ENCODE peak calls at places on chromosomes 11 and 22, in six cellular contexts. D is RWPE1; Z is stomach; V is CD4-positive, CD25-positive, alpha-beta regulatory T cell; R is keratinocyte; W is CD4-positive, alpha-beta T cell. H is an unnamed sample.

GRCh38 chr11:59756845-59757244 is 1.7 kb downstream of the STX3 start:
- DNase-seq in D (peak; percentile 69), Z (peak; percentile 60), V (no peak), R (no peak), W (no peak), H (no peak)

GRCh38 chr11:71342951-71343827 is 90.8 kb upstream of the SHANK2 start:
- DNase-seq in D (peak; percentile 63), Z (peak; percentile 58), V (no peak), R (no peak), W (no peak), H (peak; percentile 44)

GRCh38 chr22:23832226-23833016 is 6.4 kb downstream of the DERL3 start:
- DNase-seq in D (no peak), Z (no peak), V (no peak), R (no peak), W (peak; percentile 14), H (no peak)

GRCh38 chr22:28837640-28838039 is 37.3 kb upstream of the XBP1 start:
- DNase-seq in D (no peak), Z (no peak), V (no peak), R (no peak), W (no peak), H (no peak)

GRCh38 chr22:45335021-45335818 is 25.5 kb downstream of the FAM118A start:
- DNase-seq in D (no peak), Z (no peak), V (no peak), R (no peak), W (no peak), H (no peak)

GRCh38 chr11:6418199-6418957 is 516 bp downstream of the APBB1 start:
- DNase-seq in D (no peak), Z (no peak), V (no peak), R (no peak), W (no peak), H (peak; percentile 48)

GRCh38 chr11:34068098-34068497 is 16.6 kb downstream of the CAPRIN1 start:
- DNase-seq in D (no peak), Z (no peak), V (no peak), R (no peak), W (no peak), H (no peak)

GRCh38 chr11:110883266-110883665 is 171.0 kb upstream of the ARHGAP20 start:
- DNase-seq in D (no peak), Z (no peak), V (no peak), R (no peak), W (no peak), H (no peak)

GRCh38 chr11:117607449-117607848 is 189.6 kb downstream of the DSCAML1 start:
- DNase-seq in D (no peak), Z (no peak), V (no peak), R (no peak), W (no peak), H (no peak)

GRCh38 chr11:6022954-6023353 is 7.6 kb downstream of the OR56A1 start:
- DNase-seq in D (peak; percentile 25), Z (no peak), V (peak; percentile 29), R (no peak), W (no peak), H (peak; percentile 40)

GRCh38 chr11:12964650-12965049 is 44.5 kb upstream of the RASSF10 start:
- DNase-seq in D (no peak), Z (no peak), V (no peak), R (no peak), W (no peak), H (no peak)

GRCh38 chr22:41557401-41558240 is 3.2 kb upstream of the CSDC2 start:
- DNase-seq in D (no peak), Z (peak; percentile 78), V (no peak), R (no peak), W (no peak), H (no peak)

GRCh38 chr11:42768576-42768975 is 543.2 kb upstream of the API5 start:
- DNase-seq in D (no peak), Z (no peak), V (no peak), R (no peak), W (no peak), H (no peak)

GRCh38 chr11:65973439-65974110 is 12.0 kb downstream of the SART1 start:
- DNase-seq in D (peak; percentile 68), Z (no peak), V (no peak), R (peak; percentile 89), W (no peak), H (no peak)

GRCh38 chr11:123616505-123617198 is 37.8 kb downstream of the SCN3B start:
- DNase-seq in D (peak; percentile 89), Z (no peak), V (no peak), R (peak; percentile 26), W (no peak), H (no peak)

GRCh38 chr11:44916797-44917196 is 33.9 kb downstream of the TP53I11 start:
- DNase-seq in D (no peak), Z (no peak), V (no peak), R (no peak), W (no peak), H (no peak)

GRCh38 chr22:23904855-23905254 is 10.7 kb downstream of the MIF start:
- DNase-seq in D (no peak), Z (no peak), V (no peak), R (no peak), W (no peak), H (no peak)

GRCh38 chr11:78082146-78082545 is 2.5 kb upstream of the NDUFC2 start:
- DNase-seq in D (no peak), Z (no peak), V (no peak), R (no peak), W (no peak), H (no peak)

GRCh38 chr11:131809203-131809948 is 439.0 kb downstream of the NTM start:
- DNase-seq in D (no peak), Z (no peak), V (no peak), R (no peak), W (no peak), H (no peak)

GRCh38 chr11:109155291-109155690 is 266.7 kb upstream of the C11orf87 start:
- DNase-seq in D (no peak), Z (no peak), V (no peak), R (no peak), W (no peak), H (no peak)

GRCh38 chr11:8593935-8594909 is at the start of gene STK33:
- DNase-seq in D (peak; percentile 37), Z (peak; percentile 66), V (no peak), R (no peak), W (no peak), H (peak; percentile 69)

GRCh38 chr11:130528862-130529261 is 80.4 kb downstream of the ADAMTS15 start:
- DNase-seq in D (no peak), Z (no peak), V (no peak), R (no peak), W (no peak), H (no peak)

GRCh38 chr22:21713428-21714058 is 22.1 kb downstream of the YPEL1 start:
- DNase-seq in D (no peak), Z (no peak), V (no peak), R (no peak), W (no peak), H (no peak)

GRCh38 chr22:36853407-36854099 is 7.3 kb upstream of the NCF4 start:
- DNase-seq in D (no peak), Z (peak; percentile 62), V (peak; percentile 85), R (no peak), W (peak; percentile 90), H (peak; percentile 61)

GRCh38 chr22:43980996-43981395 is 25.8 kb downstream of the SAMM50 start:
- DNase-seq in D (no peak), Z (no peak), V (no peak), R (no peak), W (no peak), H (no peak)

GRCh38 chr11:35605691-35606090 is 12.6 kb upstream of the FJX1 start:
- DNase-seq in D (no peak), Z (no peak), V (no peak), R (no peak), W (no peak), H (no peak)

GRCh38 chr11:84686726-84687125 is 940.4 kb downstream of the DLG2 start:
- DNase-seq in D (no peak), Z (no peak), V (no peak), R (no peak), W (no peak), H (no peak)

GRCh38 chr11:11567862-11568650 is 53.7 kb downstream of the GALNT18 start:
- DNase-seq in D (peak; percentile 53), Z (no peak), V (no peak), R (no peak), W (no peak), H (no peak)